ENCODE peak calls at places on chromosomes 5 and 9, in nine cellular contexts. One of them, this sample, is unnamed.

GRCh38 chr5:153883829-153884228 is 154.9 kb downstream of the FAM114A2 start:
- DNase-seq in IMR-90: peak; percentile 73
- DNase-seq in cardiac muscle cell: no peak
- DNase-seq in mucosa of descending colon: no peak
- DNase-seq in K562: no peak
- DNase-seq in uterus: no peak
- DNase-seq in tibial artery: no peak
- DNase-seq in CD4-positive, CD25-positive, alpha-beta regulatory T cell: no peak
- DNase-seq in neuronal stem cell: no peak
- DNase-seq in this sample: no peak

GRCh38 chr9:101486693-101487442 is 46.8 kb upstream of the RNF20 start:
- DNase-seq in K562: peak; percentile 68
- DNase-seq in IMR-90: peak; percentile 54
- DNase-seq in cardiac muscle cell: peak; percentile 64
- DNase-seq in CD4-positive, CD25-positive, alpha-beta regulatory T cell: no peak
- DNase-seq in tibial artery: peak; percentile 78
- DNase-seq in uterus: peak; percentile 61
- DNase-seq in neuronal stem cell: peak; percentile 69
- DNase-seq in mucosa of descending colon: peak; percentile 74
- DNase-seq in this sample: peak; percentile 68

GRCh38 chr9:127805620-127806019 is 2.9 kb downstream of the FPGS start:
- DNase-seq in mucosa of descending colon: no peak
- DNase-seq in cardiac muscle cell: peak; percentile 67
- DNase-seq in CD4-positive, CD25-positive, alpha-beta regulatory T cell: peak; percentile 49
- DNase-seq in K562: peak; percentile 66
- DNase-seq in IMR-90: no peak
- DNase-seq in tibial artery: no peak
- DNase-seq in neuronal stem cell: no peak
- DNase-seq in uterus: no peak
- DNase-seq in this sample: peak; percentile 54

GRCh38 chr9:131656356-131657030 is 83.4 kb downstream of the RAPGEF1 start:
- DNase-seq in uterus: no peak
- DNase-seq in K562: no peak
- DNase-seq in CD4-positive, CD25-positive, alpha-beta regulatory T cell: peak; percentile 80
- DNase-seq in cardiac muscle cell: no peak
- DNase-seq in neuronal stem cell: no peak
- DNase-seq in mucosa of descending colon: peak; percentile 87
- DNase-seq in IMR-90: no peak
- DNase-seq in tibial artery: peak; percentile 85
- DNase-seq in this sample: peak; percentile 77

GRCh38 chr9:91359734-91360470 is 1.8 kb downstream of the AUH start:
- DNase-seq in tibial artery: no peak
- DNase-seq in CD4-positive, CD25-positive, alpha-beta regulatory T cell: peak; percentile 58
- DNase-seq in uterus: no peak
- DNase-seq in cardiac muscle cell: no peak
- DNase-seq in K562: peak; percentile 19
- DNase-seq in IMR-90: no peak
- DNase-seq in mucosa of descending colon: no peak
- DNase-seq in neuronal stem cell: no peak
- DNase-seq in this sample: no peak

GRCh38 chr9:5611321-5612186 is 17.4 kb upstream of the RIC1 start:
- DNase-seq in IMR-90: no peak
- DNase-seq in tibial artery: no peak
- DNase-seq in cardiac muscle cell: no peak
- DNase-seq in uterus: no peak
- DNase-seq in neuronal stem cell: no peak
- DNase-seq in mucosa of descending colon: no peak
- DNase-seq in CD4-positive, CD25-positive, alpha-beta regulatory T cell: no peak
- DNase-seq in K562: no peak
- DNase-seq in this sample: no peak

GRCh38 chr5:161311965-161312364 is 234.6 kb downstream of the GABRB2 start:
- DNase-seq in cardiac muscle cell: no peak
- DNase-seq in CD4-positive, CD25-positive, alpha-beta regulatory T cell: no peak
- DNase-seq in K562: no peak
- DNase-seq in uterus: no peak
- DNase-seq in tibial artery: no peak
- DNase-seq in mucosa of descending colon: no peak
- DNase-seq in IMR-90: no peak
- DNase-seq in neuronal stem cell: no peak
- DNase-seq in this sample: no peak

GRCh38 chr5:135213466-135214239 is 179.6 kb upstream of the PITX1 start:
- DNase-seq in CD4-positive, CD25-positive, alpha-beta regulatory T cell: no peak
- DNase-seq in uterus: no peak
- DNase-seq in mucosa of descending colon: no peak
- DNase-seq in neuronal stem cell: no peak
- DNase-seq in IMR-90: no peak
- DNase-seq in cardiac muscle cell: no peak
- DNase-seq in tibial artery: peak; percentile 48
- DNase-seq in K562: no peak
- DNase-seq in this sample: no peak

GRCh38 chr5:118705931-118706330 is 282.4 kb downstream of the DTWD2 start:
- DNase-seq in IMR-90: no peak
- DNase-seq in tibial artery: no peak
- DNase-seq in CD4-positive, CD25-positive, alpha-beta regulatory T cell: no peak
- DNase-seq in mucosa of descending colon: no peak
- DNase-seq in neuronal stem cell: no peak
- DNase-seq in K562: no peak
- DNase-seq in uterus: no peak
- DNase-seq in cardiac muscle cell: no peak
- DNase-seq in this sample: no peak

GRCh38 chr5:59661939-59662615 is 231.4 kb downstream of the PDE4D start:
- DNase-seq in cardiac muscle cell: peak; percentile 10
- DNase-seq in CD4-positive, CD25-positive, alpha-beta regulatory T cell: no peak
- DNase-seq in neuronal stem cell: no peak
- DNase-seq in K562: no peak
- DNase-seq in mucosa of descending colon: no peak
- DNase-seq in tibial artery: no peak
- DNase-seq in IMR-90: no peak
- DNase-seq in uterus: no peak
- DNase-seq in this sample: no peak

GRCh38 chr9:127803507-127804352 is 1.0 kb downstream of the FPGS start:
- DNase-seq in IMR-90: no peak
- DNase-seq in uterus: no peak
- DNase-seq in K562: no peak
- DNase-seq in neuronal stem cell: no peak
- DNase-seq in tibial artery: peak; percentile 79
- DNase-seq in mucosa of descending colon: peak; percentile 66
- DNase-seq in cardiac muscle cell: no peak
- DNase-seq in CD4-positive, CD25-positive, alpha-beta regulatory T cell: no peak
- DNase-seq in this sample: peak; percentile 47

GRCh38 chr9:137743695-137744094 is 124.9 kb downstream of the EHMT1 start:
- DNase-seq in tibial artery: no peak
- DNase-seq in IMR-90: no peak
- DNase-seq in mucosa of descending colon: no peak
- DNase-seq in CD4-positive, CD25-positive, alpha-beta regulatory T cell: no peak
- DNase-seq in cardiac muscle cell: no peak
- DNase-seq in K562: no peak
- DNase-seq in neuronal stem cell: no peak
- DNase-seq in uterus: no peak
- DNase-seq in this sample: no peak

GRCh38 chr5:53257806-53258373 is 148.3 kb upstream of the MOCS2 start:
- DNase-seq in neuronal stem cell: no peak
- DNase-seq in cardiac muscle cell: no peak
- DNase-seq in CD4-positive, CD25-positive, alpha-beta regulatory T cell: no peak
- DNase-seq in uterus: no peak
- DNase-seq in IMR-90: peak; percentile 18
- DNase-seq in mucosa of descending colon: no peak
- DNase-seq in tibial artery: no peak
- DNase-seq in K562: no peak
- DNase-seq in this sample: no peak

GRCh38 chr9:131404581-131404980 is 10.7 kb downstream of the PRRC2B start:
- DNase-seq in tibial artery: no peak
- DNase-seq in neuronal stem cell: no peak
- DNase-seq in K562: peak; percentile 45
- DNase-seq in IMR-90: peak; percentile 46
- DNase-seq in cardiac muscle cell: no peak
- DNase-seq in CD4-positive, CD25-positive, alpha-beta regulatory T cell: no peak
- DNase-seq in mucosa of descending colon: no peak
- DNase-seq in uterus: no peak
- DNase-seq in this sample: no peak

GRCh38 chr9:101737705-101738565 is 512 bp downstream of the GRIN3A start:
- DNase-seq in tibial artery: no peak
- DNase-seq in IMR-90: no peak
- DNase-seq in mucosa of descending colon: peak; percentile 37
- DNase-seq in cardiac muscle cell: peak; percentile 39
- DNase-seq in uterus: no peak
- DNase-seq in neuronal stem cell: peak; percentile 48
- DNase-seq in K562: no peak
- DNase-seq in CD4-positive, CD25-positive, alpha-beta regulatory T cell: no peak
- DNase-seq in this sample: no peak

GRCh38 chr9:20271723-20272122 is 350.6 kb downstream of the MLLT3 start:
- DNase-seq in cardiac muscle cell: no peak
- DNase-seq in mucosa of descending colon: no peak
- DNase-seq in neuronal stem cell: no peak
- DNase-seq in IMR-90: no peak
- DNase-seq in uterus: no peak
- DNase-seq in CD4-positive, CD25-positive, alpha-beta regulatory T cell: no peak
- DNase-seq in tibial artery: no peak
- DNase-seq in K562: no peak
- DNase-seq in this sample: no peak

GRCh38 chr9:20271107-20271506 is 351.2 kb downstream of the MLLT3 start:
- DNase-seq in mucosa of descending colon: no peak
- DNase-seq in cardiac muscle cell: no peak
- DNase-seq in uterus: no peak
- DNase-seq in K562: no peak
- DNase-seq in IMR-90: no peak
- DNase-seq in CD4-positive, CD25-positive, alpha-beta regulatory T cell: peak; percentile 62
- DNase-seq in neuronal stem cell: no peak
- DNase-seq in tibial artery: no peak
- DNase-seq in this sample: no peak

GRCh38 chr9:20270176-20270575 is 352.1 kb downstream of the MLLT3 start:
- DNase-seq in uterus: no peak
- DNase-seq in cardiac muscle cell: no peak
- DNase-seq in IMR-90: no peak
- DNase-seq in CD4-positive, CD25-positive, alpha-beta regulatory T cell: no peak
- DNase-seq in K562: no peak
- DNase-seq in tibial artery: no peak
- DNase-seq in neuronal stem cell: no peak
- DNase-seq in mucosa of descending colon: no peak
- DNase-seq in this sample: no peak

GRCh38 chr9:20264896-20265295 is 357.4 kb downstream of the MLLT3 start:
- DNase-seq in IMR-90: no peak
- DNase-seq in uterus: no peak
- DNase-seq in tibial artery: no peak
- DNase-seq in mucosa of descending colon: no peak
- DNase-seq in cardiac muscle cell: no peak
- DNase-seq in K562: no peak
- DNase-seq in CD4-positive, CD25-positive, alpha-beta regulatory T cell: no peak
- DNase-seq in neuronal stem cell: no peak
- DNase-seq in this sample: no peak

DNA sequence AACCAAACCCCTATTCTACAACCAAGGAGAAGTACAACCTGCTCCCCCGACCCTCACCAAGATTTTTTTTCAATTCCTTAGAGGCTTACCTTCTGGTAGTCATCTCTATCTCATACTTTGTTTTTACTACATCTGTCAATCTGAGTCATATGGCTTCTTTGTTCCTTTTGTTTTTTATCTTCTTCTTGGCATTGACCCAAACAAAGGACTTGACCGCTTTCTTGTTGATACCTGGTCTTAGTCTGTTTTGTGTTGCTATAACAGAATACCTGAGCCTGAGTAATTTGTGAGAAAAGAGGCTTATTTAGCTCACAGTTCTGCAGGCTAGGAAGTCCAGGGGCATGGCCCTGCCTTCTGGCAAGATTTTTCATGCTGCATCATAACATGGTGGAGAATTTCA is 352.7 kb downstream of the MLLT3 start:
- DNase-seq in IMR-90: no peak
- DNase-seq in mucosa of descending colon: no peak
- DNase-seq in uterus: no peak
- DNase-seq in neuronal stem cell: no peak
- DNase-seq in CD4-positive, CD25-positive, alpha-beta regulatory T cell: no peak
- DNase-seq in K562: no peak
- DNase-seq in cardiac muscle cell: no peak
- DNase-seq in tibial artery: no peak
- DNase-seq in this sample: no peak
- H3K9me3 ChIP-seq in IMR-90: no peaks in the 10 kb centered on the region
- H3K9me3 ChIP-seq in mucosa of descending colon: no peaks in the 10 kb centered on the region
- H3K9me3 ChIP-seq in uterus: no peaks in the 10 kb centered on the region
- H3K9me3 ChIP-seq in neuronal stem cell: no peaks in the 10 kb centered on the region
- H3K9me3 ChIP-seq in CD4-positive, CD25-positive, alpha-beta regulatory T cell: no peaks in the 10 kb centered on the region
- H3K9me3 ChIP-seq in K562: no peaks in the 10 kb centered on the region
- H3K9me3 ChIP-seq in cardiac muscle cell: no peaks in the 10 kb centered on the region
- H3K9me3 ChIP-seq in tibial artery: no peaks in the 10 kb centered on the region
- H3K9me3 ChIP-seq in this sample: no peaks in the 10 kb centered on the region

DNA sequence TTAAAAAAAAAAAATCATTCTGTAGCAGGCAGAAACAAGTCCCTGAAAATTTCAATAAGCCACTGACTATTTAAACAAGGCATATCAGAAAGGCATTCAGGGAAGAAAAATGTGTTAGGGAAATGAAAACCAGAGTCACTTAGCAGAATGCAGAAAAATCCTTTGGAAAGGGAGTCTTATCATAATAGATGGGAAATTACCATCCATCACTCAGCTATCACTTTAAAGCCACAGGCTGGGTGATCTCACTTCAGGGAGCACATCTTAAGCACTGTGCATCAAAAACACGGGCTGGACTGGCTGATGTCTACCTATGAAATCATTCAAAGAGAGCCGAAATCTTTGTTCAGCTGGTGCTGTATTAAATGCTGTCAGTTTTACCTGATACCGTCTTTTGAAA is 73.6 kb downstream of the C9orf57 start:
- DNase-seq in K562: no peak
- DNase-seq in tibial artery: no peak
- DNase-seq in uterus: no peak
- DNase-seq in neuronal stem cell: no peak
- DNase-seq in cardiac muscle cell: peak; percentile 2
- DNase-seq in IMR-90: no peak
- DNase-seq in mucosa of descending colon: no peak
- DNase-seq in CD4-positive, CD25-positive, alpha-beta regulatory T cell: no peak
- DNase-seq in this sample: no peak
- H3K9me3 ChIP-seq in K562: no peaks in the 10 kb centered on the region
- H3K9me3 ChIP-seq in tibial artery: no peaks in the 10 kb centered on the region
- H3K9me3 ChIP-seq in uterus: no peaks in the 10 kb centered on the region
- H3K9me3 ChIP-seq in neuronal stem cell: peaks cover 2% of the 10 kb centered on the region
- H3K9me3 ChIP-seq in cardiac muscle cell: no peaks in the 10 kb centered on the region
- H3K9me3 ChIP-seq in IMR-90: no peaks in the 10 kb centered on the region
- H3K9me3 ChIP-seq in mucosa of descending colon: no peaks in the 10 kb centered on the region
- H3K9me3 ChIP-seq in CD4-positive, CD25-positive, alpha-beta regulatory T cell: no peaks in the 10 kb centered on the region
- H3K9me3 ChIP-seq in this sample: no peaks in the 10 kb centered on the region

GRCh38 chr9:72412483-72413040 is 47.6 kb upstream of the ZFAND5 start:
- DNase-seq in K562: no peak
- DNase-seq in cardiac muscle cell: no peak
- DNase-seq in mucosa of descending colon: no peak
- DNase-seq in CD4-positive, CD25-positive, alpha-beta regulatory T cell: no peak
- DNase-seq in neuronal stem cell: no peak
- DNase-seq in tibial artery: no peak
- DNase-seq in IMR-90: no peak
- DNase-seq in uterus: no peak
- DNase-seq in this sample: no peak
- H3K9me3 ChIP-seq in K562: no peaks in the 10 kb centered on the region
- H3K9me3 ChIP-seq in cardiac muscle cell: no peaks in the 10 kb centered on the region
- H3K9me3 ChIP-seq in mucosa of descending colon: no peaks in the 10 kb centered on the region
- H3K9me3 ChIP-seq in CD4-positive, CD25-positive, alpha-beta regulatory T cell: no peaks in the 10 kb centered on the region
- H3K9me3 ChIP-seq in neuronal stem cell: no peaks in the 10 kb centered on the region
- H3K9me3 ChIP-seq in tibial artery: no peaks in the 10 kb centered on the region
- H3K9me3 ChIP-seq in IMR-90: no peaks in the 10 kb centered on the region
- H3K9me3 ChIP-seq in uterus: no peaks in the 10 kb centered on the region
- H3K9me3 ChIP-seq in this sample: no peaks in the 10 kb centered on the region

DNA sequence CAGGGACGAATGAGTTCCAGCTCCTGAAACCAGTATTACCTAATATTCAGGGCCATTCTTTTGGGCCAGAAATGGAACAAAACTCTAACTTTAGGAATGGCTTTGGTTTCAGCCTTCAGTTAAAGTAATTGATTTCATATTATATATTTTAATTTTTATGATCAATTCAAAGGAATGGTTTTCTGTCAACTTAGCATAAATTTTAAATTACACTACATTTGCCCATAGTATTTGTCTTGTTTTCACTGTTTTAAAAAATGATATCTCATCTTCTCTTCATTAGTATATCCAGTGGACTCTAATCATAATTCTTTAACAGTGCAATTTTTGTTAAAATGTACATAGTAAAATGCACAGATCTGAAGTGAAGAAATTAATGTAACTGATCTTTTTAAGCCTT is 1.9 kb upstream of the PCDHB16 start:
- DNase-seq in CD4-positive, CD25-positive, alpha-beta regulatory T cell: no peak
- DNase-seq in tibial artery: no peak
- DNase-seq in neuronal stem cell: no peak
- DNase-seq in uterus: no peak
- DNase-seq in IMR-90: no peak
- DNase-seq in cardiac muscle cell: no peak
- DNase-seq in K562: no peak
- DNase-seq in mucosa of descending colon: no peak
- DNase-seq in this sample: no peak
- H3K9me3 ChIP-seq in CD4-positive, CD25-positive, alpha-beta regulatory T cell: no peaks in the 10 kb centered on the region
- H3K9me3 ChIP-seq in tibial artery: peaks cover 4% of the 10 kb centered on the region
- H3K9me3 ChIP-seq in neuronal stem cell: peaks cover 7% of the 10 kb centered on the region
- H3K9me3 ChIP-seq in uterus: peaks cover 56% of the 10 kb centered on the region
- H3K9me3 ChIP-seq in IMR-90: peaks cover 23% of the 10 kb centered on the region
- H3K9me3 ChIP-seq in cardiac muscle cell: no peaks in the 10 kb centered on the region
- H3K9me3 ChIP-seq in K562: no peaks in the 10 kb centered on the region
- H3K9me3 ChIP-seq in mucosa of descending colon: peaks cover 57% of the 10 kb centered on the region
- H3K9me3 ChIP-seq in this sample: peaks cover 38% of the 10 kb centered on the region